ENCODE peak calls at places on chromosome 3, in ten cellular contexts. L is fibroblast of lung, D is mammary epithelial cell, T is IMR-90, F is colonic mucosa, O is GM23248, X is HCT116, W is neuronal stem cell, M is HepG2, H is neural progenitor cell. B is an unnamed sample.

GRCh38 chr3:143699351-143699750 is 148.9 kb downstream of the SLC9A9 start:
- DNase-seq in L (no peak), T (no peak), M (no peak), O (no peak), F (no peak), H (no peak), W (no peak), X (no peak), D (no peak), B (no peak)

GRCh38 chr3:151974067-151974466 is 100.6 kb downstream of the SUCNR1 start:
- DNase-seq in F (no peak), M (no peak), O (peak; percentile 79), X (no peak), L (peak; percentile 53), W (no peak), T (peak; percentile 36), D (peak; percentile 28), H (peak; percentile 43), B (peak; percentile 30)

GRCh38 chr3:53490131-53490474 is 4.3 kb upstream of the CACNA1D start:
- DNase-seq in T (no peak), W (no peak), M (no peak), O (no peak), H (no peak), F (no peak), D (no peak), L (no peak), X (no peak), B (no peak)

GRCh38 chr3:4757056-4757948 is 221.9 kb upstream of the BHLHE40 start:
- DNase-seq in M (peak; percentile 33), L (no peak), X (no peak), D (no peak), F (no peak), O (no peak), T (no peak), H (no peak), W (no peak), B (no peak)

GRCh38 chr3:194579091-194579606 is 54.1 kb downstream of the TMEM44 start:
- DNase-seq in W (no peak), H (no peak), X (no peak), F (no peak), T (no peak), M (no peak), O (no peak), D (no peak), L (no peak), B (no peak)

GRCh38 chr3:189570916-189571315 is 60.3 kb upstream of the TP63 start:
- DNase-seq in L (no peak), D (no peak), H (no peak), O (no peak), X (no peak), W (no peak), T (no peak), F (no peak), M (no peak), B (peak; percentile 25)

GRCh38 chr3:15795563-15796308 is 2.0 kb downstream of the ANKRD28 start:
- DNase-seq in X (no peak), T (peak; percentile 68), M (no peak), H (no peak), O (peak; percentile 86), F (no peak), L (peak; percentile 65), D (peak; percentile 47), W (no peak), B (peak; percentile 83)

GRCh38 chr3:157532529-157533297 is 29.5 kb upstream of the VEPH1 start:
- DNase-seq in L (peak; percentile 96), M (peak; percentile 58), F (peak; percentile 38), O (peak; percentile 93), H (peak; percentile 86), D (peak; percentile 68), T (peak; percentile 92), X (peak; percentile 65), W (peak; percentile 68), B (peak; percentile 97)

DNA sequence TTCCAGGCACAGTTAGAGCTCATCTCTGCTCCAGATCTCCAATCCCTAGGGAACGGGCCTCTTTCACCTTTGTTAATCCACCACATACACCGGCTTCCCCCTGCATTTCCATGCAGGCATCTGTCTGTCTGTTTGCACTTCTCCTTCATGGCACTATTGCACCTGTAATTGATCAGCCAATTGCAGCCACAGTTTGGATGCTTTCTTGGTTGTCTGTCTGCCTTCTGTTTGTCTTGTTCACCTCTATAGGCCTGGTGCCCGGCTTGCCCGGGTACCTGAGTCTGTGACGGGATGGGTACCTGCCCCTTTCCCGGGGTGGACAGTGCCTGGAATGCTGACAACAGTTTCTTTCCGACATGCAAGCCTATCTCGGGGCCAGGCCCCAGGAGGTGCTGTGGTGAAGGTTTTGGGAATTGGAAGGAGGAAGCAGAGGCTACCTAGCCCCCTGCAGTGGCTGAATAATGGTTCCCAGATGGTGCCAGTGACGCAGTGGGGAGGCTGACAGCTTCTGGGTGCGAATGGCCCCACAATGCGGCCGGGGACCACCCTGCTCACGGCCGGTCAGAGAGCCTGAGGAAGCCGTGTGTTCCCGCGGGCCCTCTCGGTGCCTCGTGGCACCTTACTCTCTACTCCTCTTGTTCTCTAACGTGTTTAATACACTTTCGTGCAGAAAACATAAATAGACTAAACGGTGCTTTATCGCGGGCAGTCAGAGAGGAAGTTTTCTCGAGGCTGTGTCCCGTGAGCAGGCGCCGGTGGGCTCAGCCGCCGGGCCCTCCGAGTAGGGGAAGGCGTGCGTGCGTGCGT is 31.3 kb upstream of the RAB6B start:
- DNase-seq in F (peak; percentile 20), D (no peak), T (no peak), M (no peak), O (no peak), X (no peak), L (no peak), W (peak; percentile 18), H (peak; percentile 54), B (peak; percentile 2)
- H3K9ac ChIP-seq in F (no peak overlapping the region), D (no peak overlapping the region), T (peak overlapping the region; percentile 33), M (no peak overlapping the region), O (peak overlapping the region; percentile 40), X (no peak overlapping the region), L (no peak overlapping the region), W (peak overlapping the region; percentile 24), H (no peak overlapping the region), B (peak overlapping the region; percentile 80)

DNA sequence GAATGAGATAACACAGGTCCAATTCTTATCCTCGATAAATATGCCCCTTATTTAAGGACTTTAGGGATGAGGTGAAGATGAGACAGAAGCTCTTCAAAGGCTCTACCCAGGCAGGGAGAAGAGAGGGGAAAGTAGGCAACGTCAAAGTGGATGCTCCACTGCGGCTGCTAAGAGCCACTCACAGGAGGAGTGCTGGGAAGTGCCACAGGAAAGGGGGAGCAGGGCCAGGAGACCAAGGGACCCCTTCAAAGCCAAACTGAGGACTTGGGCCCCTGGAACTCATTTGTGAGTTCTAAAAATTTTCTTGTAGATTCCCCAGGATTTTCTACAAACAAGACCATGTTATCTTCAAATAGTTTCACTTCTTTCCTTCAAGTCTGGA is 47.3 kb upstream of the ATG7 start:
- DNase-seq in O (no peak), D (no peak), M (no peak), T (no peak), W (no peak), H (no peak), L (no peak), F (no peak), X (no peak), B (no peak)
- H3K4me3 ChIP-seq in O (peak overlapping the region; percentile 79), D (no peak overlapping the region), M (no peak overlapping the region), T (no peak overlapping the region), W (no peak overlapping the region), H (no peak overlapping the region), L (no peak overlapping the region), F (peak overlapping the region; percentile 22), X (peak overlapping the region; percentile 77), B (peak overlapping the region; percentile 69)

GRCh38 chr3:178086419-178086818 is 449.8 kb upstream of the KCNMB2 start:
- DNase-seq in M (no peak), H (no peak), L (no peak), T (no peak), W (no peak), O (no peak), D (no peak), F (no peak), X (no peak), B (no peak)

GRCh38 chr3:178087376-178087775 is 448.9 kb upstream of the KCNMB2 start:
- DNase-seq in O (no peak), H (no peak), M (no peak), X (no peak), F (no peak), T (no peak), L (no peak), D (no peak), W (no peak), B (no peak)

GRCh38 chr3:178088930-178089329 is 447.3 kb upstream of the KCNMB2 start:
- DNase-seq in X (no peak), D (no peak), H (no peak), F (no peak), T (no peak), W (no peak), O (no peak), M (no peak), L (no peak), B (no peak)

GRCh38 chr3:178095522-178095921 is 440.7 kb upstream of the KCNMB2 start:
- DNase-seq in X (no peak), W (no peak), H (no peak), M (no peak), T (no peak), F (no peak), D (no peak), L (no peak), O (no peak), B (no peak)

GRCh38 chr3:178090899-178091298 is 445.3 kb upstream of the KCNMB2 start:
- DNase-seq in M (no peak), O (no peak), X (no peak), T (no peak), W (no peak), H (no peak), D (no peak), L (no peak), F (no peak), B (no peak)
- H3K9me3 ChIP-seq in M (no peaks in the 10 kb centered on the region), O (no peaks in the 10 kb centered on the region), X (no peaks in the 10 kb centered on the region), T (no peaks in the 10 kb centered on the region), W (no peaks in the 10 kb centered on the region), H (no peaks in the 10 kb centered on the region), D (no peaks in the 10 kb centered on the region), L (no peaks in the 10 kb centered on the region), F (no peaks in the 10 kb centered on the region), B (peaks cover 7% of the 10 kb centered on the region)

GRCh38 chr3:136818851-136819783 is at the start of gene SLC35G2:
- DNase-seq in L (peak; percentile 87), X (no peak), D (peak; percentile 51), F (peak; percentile 22), M (peak; percentile 55), W (peak; percentile 61), O (peak; percentile 91), T (peak; percentile 89), H (peak; percentile 81), B (peak; percentile 81)

GRCh38 chr3:136817448-136817847 is 1.5 kb upstream of the SLC35G2 start:
- DNase-seq in L (peak; percentile 74), H (no peak), T (peak; percentile 47), O (peak; percentile 49), M (no peak), W (no peak), D (no peak), F (no peak), X (no peak), B (peak; percentile 66)

GRCh38 chr3:136818191-136818850 is 605 bp upstream of the SLC35G2 start:
- DNase-seq in F (no peak), X (peak; percentile 67), T (peak; percentile 92), M (peak; percentile 77), O (peak; percentile 85), H (peak; percentile 13), W (peak; percentile 5), D (no peak), L (peak; percentile 72), B (peak; percentile 48)

DNA sequence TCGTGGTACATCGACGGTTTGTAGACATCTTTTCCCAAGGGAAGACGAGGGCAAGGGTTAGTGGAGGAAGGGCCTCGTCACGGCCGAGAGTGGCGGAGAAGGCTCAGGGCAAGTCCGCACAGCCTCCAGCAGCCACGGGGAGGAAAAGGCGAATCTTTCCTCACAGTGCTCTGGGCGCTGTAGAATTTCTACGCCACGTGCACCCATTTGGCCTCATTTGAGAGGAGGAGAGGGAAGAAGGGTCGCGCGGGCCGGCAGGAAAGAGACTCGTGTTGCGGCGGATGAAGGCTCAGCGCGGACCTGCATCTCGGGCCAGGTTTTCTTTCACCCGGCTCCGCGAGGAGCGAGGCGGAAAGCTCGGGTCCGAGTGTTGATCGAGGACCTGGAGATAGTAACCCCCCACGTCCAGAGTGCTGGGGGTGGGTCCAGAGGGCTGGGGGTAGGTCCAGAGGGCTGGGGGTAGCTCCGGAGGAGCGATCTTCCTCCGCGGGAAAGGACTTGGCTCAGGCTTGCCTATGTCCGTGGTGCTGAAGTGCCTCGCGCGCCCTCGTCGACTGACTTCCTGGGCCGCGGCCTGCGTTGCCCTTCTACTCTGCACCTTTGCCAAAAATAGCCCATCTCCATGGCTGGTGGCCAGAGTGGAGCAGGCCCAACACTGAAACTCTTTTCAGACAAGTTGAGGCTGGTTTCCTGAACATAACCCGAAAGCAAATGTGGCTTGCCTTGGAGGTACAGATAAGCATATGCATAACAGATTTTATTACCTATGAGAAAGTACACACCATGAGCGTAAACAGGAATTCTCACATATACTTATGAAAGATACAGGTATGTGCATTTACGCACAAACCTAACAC is 1.1 kb downstream of the SLC35G2 start:
- DNase-seq in O (peak; percentile 84), H (peak; percentile 78), F (peak; percentile 36), D (peak; percentile 67), L (peak; percentile 71), M (peak; percentile 34), X (no peak), T (peak; percentile 69), W (peak; percentile 27), B (peak; percentile 75)
- H3K9ac ChIP-seq in O (peak overlapping the region; percentile 90), H (no peak overlapping the region), F (peak overlapping the region; percentile 40), D (peak overlapping the region; percentile 22), L (peak overlapping the region; percentile 36), M (peak overlapping the region; percentile 80), X (peak overlapping the region; percentile 64), T (peak overlapping the region; percentile 14), W (peak overlapping the region; percentile 9), B (peak overlapping the region; percentile 90)

B was measured in adipocyte.